ENCODE peak calls at places on chromosomes 11 and 22, in four cellular contexts. One of them, this sample, is unnamed.

GRCh38 chr22:48431014-48431413 is 1396.7 kb downstream of the BRD1 start:
- DNase-seq in right cardiac atrium: no peak
- DNase-seq in brain microvascular endothelial cell: no peak
- DNase-seq in A549: no peak
- DNase-seq in this sample: no peak

GRCh38 chr22:49202226-49202625 is 625.4 kb downstream of the BRD1 start:
- DNase-seq in right cardiac atrium: no peak
- DNase-seq in brain microvascular endothelial cell: no peak
- DNase-seq in A549: no peak
- DNase-seq in this sample: no peak

GRCh38 chr22:22755778-22756100 is 111.3 kb downstream of the GGTLC2 start:
- DNase-seq in right cardiac atrium: no peak
- DNase-seq in brain microvascular endothelial cell: no peak
- DNase-seq in A549: no peak
- DNase-seq in this sample: no peak

GRCh38 chr11:576791-577610 is 731 bp downstream of the PHRF1 start:
- DNase-seq in right cardiac atrium: no peak
- DNase-seq in brain microvascular endothelial cell: no peak
- DNase-seq in A549: no peak
- DNase-seq in this sample: no peak

GRCh38 chr11:69301491-69302401 is 7.8 kb downstream of the MYEOV start:
- DNase-seq in right cardiac atrium: peak
- DNase-seq in brain microvascular endothelial cell: peak
- DNase-seq in A549: peak
- DNase-seq in this sample: no peak

GRCh38 chr11:87144266-87144665 is 106.5 kb downstream of the TMEM135 start:
- DNase-seq in right cardiac atrium: no peak
- DNase-seq in brain microvascular endothelial cell: no peak
- DNase-seq in A549: no peak
- DNase-seq in this sample: no peak

GRCh38 chr11:113567867-113568266 is 92.7 kb upstream of the DRD2 start:
- DNase-seq in right cardiac atrium: no peak
- DNase-seq in brain microvascular endothelial cell: no peak
- DNase-seq in A549: no peak
- DNase-seq in this sample: no peak

GRCh38 chr11:92977401-92977800 is 8.0 kb downstream of the MTNR1B start:
- DNase-seq in right cardiac atrium: no peak
- DNase-seq in brain microvascular endothelial cell: no peak
- DNase-seq in A549: no peak
- DNase-seq in this sample: no peak

GRCh38 chr11:79227308-79227707 is 213.5 kb downstream of the TENM4 start:
- DNase-seq in right cardiac atrium: no peak
- DNase-seq in brain microvascular endothelial cell: no peak
- DNase-seq in A549: no peak
- DNase-seq in this sample: no peak

GRCh38 chr22:46477967-46478635 is 59.3 kb downstream of the CELSR1 start:
- DNase-seq in right cardiac atrium: no peak
- DNase-seq in brain microvascular endothelial cell: no peak
- DNase-seq in A549: no peak
- DNase-seq in this sample: no peak

GRCh38 chr11:3609416-3610265 is 32.2 kb downstream of the ART5 start:
- DNase-seq in right cardiac atrium: no peak
- DNase-seq in brain microvascular endothelial cell: peak
- DNase-seq in A549: peak
- DNase-seq in this sample: no peak

GRCh38 chr11:74427377-74427776 is 29.1 kb upstream of the PGM2L1 start:
- DNase-seq in right cardiac atrium: no peak
- DNase-seq in brain microvascular endothelial cell: peak
- DNase-seq in A549: no peak
- DNase-seq in this sample: no peak

GRCh38 chr11:32794439-32794838 is at the start of gene CCDC73:
- DNase-seq in right cardiac atrium: no peak
- DNase-seq in brain microvascular endothelial cell: no peak
- DNase-seq in A549: no peak
- DNase-seq in this sample: no peak

GRCh38 chr11:125274309-125274708 is 109.8 kb downstream of the PKNOX2 start:
- DNase-seq in right cardiac atrium: no peak
- DNase-seq in brain microvascular endothelial cell: no peak
- DNase-seq in A549: no peak
- DNase-seq in this sample: no peak

GRCh38 chr11:64661146-64661545 is 61.9 kb downstream of the NRXN2 start:
- DNase-seq in right cardiac atrium: peak
- DNase-seq in brain microvascular endothelial cell: peak
- DNase-seq in A549: no peak
- DNase-seq in this sample: no peak

GRCh38 chr22:44930016-44930710 is 79.6 kb downstream of the PHF21B start:
- DNase-seq in right cardiac atrium: no peak
- DNase-seq in brain microvascular endothelial cell: no peak
- DNase-seq in A549: no peak
- DNase-seq in this sample: no peak

GRCh38 chr11:129846508-129847335 is 31.1 kb downstream of the TMEM45B start:
- DNase-seq in right cardiac atrium: no peak
- DNase-seq in brain microvascular endothelial cell: peak
- DNase-seq in A549: no peak
- DNase-seq in this sample: peak

GRCh38 chr11:3086114-3086513 is 28.9 kb upstream of the CARS1 start:
- DNase-seq in right cardiac atrium: no peak
- DNase-seq in brain microvascular endothelial cell: no peak
- DNase-seq in A549: no peak
- DNase-seq in this sample: no peak

GRCh38 chr11:88489030-88489429 is 151.5 kb upstream of the CTSC start:
- DNase-seq in right cardiac atrium: no peak
- DNase-seq in brain microvascular endothelial cell: no peak
- DNase-seq in A549: no peak
- DNase-seq in this sample: no peak

GRCh38 chr11:18527512-18527911 is 770 bp upstream of the TSG101 start:
- DNase-seq in right cardiac atrium: no peak
- DNase-seq in brain microvascular endothelial cell: peak
- DNase-seq in A549: peak
- DNase-seq in this sample: peak

GRCh38 chr11:227824-228223 is 8.3 kb downstream of the SIRT3 start:
- DNase-seq in right cardiac atrium: no peak
- DNase-seq in brain microvascular endothelial cell: no peak
- DNase-seq in A549: no peak
- DNase-seq in this sample: no peak

GRCh38 chr11:11789735-11790369 is 51.9 kb upstream of the USP47 start:
- DNase-seq in right cardiac atrium: no peak
- DNase-seq in brain microvascular endothelial cell: peak
- DNase-seq in A549: peak
- DNase-seq in this sample: no peak

GRCh38 chr11:45833761-45834160 is 13.5 kb upstream of the CRY2 start:
- DNase-seq in right cardiac atrium: no peak
- DNase-seq in brain microvascular endothelial cell: no peak
- DNase-seq in A549: no peak
- DNase-seq in this sample: no peak
- H3K27ac ChIP-seq in right cardiac atrium: no peak
- H3K27ac ChIP-seq in brain microvascular endothelial cell: no peak
- H3K27ac ChIP-seq in A549: no peak
- H3K27ac ChIP-seq in this sample: no peak

GRCh38 chr11:15842345-15842744 is 514.0 kb downstream of the SOX6 start:
- DNase-seq in right cardiac atrium: no peak
- DNase-seq in brain microvascular endothelial cell: no peak
- DNase-seq in A549: no peak
- DNase-seq in this sample: no peak
- H3K27ac ChIP-seq in right cardiac atrium: no peak
- H3K27ac ChIP-seq in brain microvascular endothelial cell: no peak
- H3K27ac ChIP-seq in A549: no peak
- H3K27ac ChIP-seq in this sample: no peak

GRCh38 chr11:6681949-6682348 is 1.2 kb downstream of the MRPL17 start:
- DNase-seq in right cardiac atrium: no peak
- DNase-seq in brain microvascular endothelial cell: peak
- DNase-seq in A549: no peak
- DNase-seq in this sample: no peak
- H3K27ac ChIP-seq in right cardiac atrium: no peak
- H3K27ac ChIP-seq in brain microvascular endothelial cell: no peak
- H3K27ac ChIP-seq in A549: peak
- H3K27ac ChIP-seq in this sample: no peak

DNA sequence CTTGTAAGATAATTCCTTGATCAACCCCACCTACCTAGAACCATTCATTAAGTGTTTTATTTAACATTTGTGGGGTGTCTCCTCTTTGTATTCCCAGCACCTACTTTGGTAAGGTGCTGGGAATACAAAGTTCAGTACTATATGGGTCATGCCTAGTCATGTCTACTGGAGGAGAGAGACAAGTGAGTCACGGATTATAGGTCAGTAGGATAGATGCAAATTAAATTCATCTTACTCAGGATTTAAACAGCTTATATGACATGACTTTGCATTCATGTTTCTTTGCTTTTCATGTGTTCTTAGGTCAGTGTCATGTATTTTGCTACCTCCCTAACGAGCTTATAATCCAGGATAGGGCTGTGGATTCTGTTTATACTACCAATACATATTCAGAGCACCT is 3.4 kb upstream of the FADS1 start:
- DNase-seq in right cardiac atrium: no peak
- DNase-seq in brain microvascular endothelial cell: peak
- DNase-seq in A549: peak
- DNase-seq in this sample: peak
- H3K27ac ChIP-seq in right cardiac atrium: no peak
- H3K27ac ChIP-seq in brain microvascular endothelial cell: no peak
- H3K27ac ChIP-seq in A549: peak
- H3K27ac ChIP-seq in this sample: peak

GRCh38 chr11:120339394-120339890 is 3.2 kb downstream of the ARHGEF12 start:
- DNase-seq in right cardiac atrium: no peak
- DNase-seq in brain microvascular endothelial cell: no peak
- DNase-seq in A549: no peak
- DNase-seq in this sample: no peak

GRCh38 chr11:120342678-120343077 is 6.5 kb downstream of the ARHGEF12 start:
- DNase-seq in right cardiac atrium: no peak
- DNase-seq in brain microvascular endothelial cell: no peak
- DNase-seq in A549: no peak
- DNase-seq in this sample: no peak

GRCh38 chr11:120337896-120338840 is 2.0 kb downstream of the ARHGEF12 start:
- DNase-seq in right cardiac atrium: no peak
- DNase-seq in brain microvascular endothelial cell: no peak
- DNase-seq in A549: no peak
- DNase-seq in this sample: no peak

GRCh38 chr11:120342226-120342625 is 6.0 kb downstream of the ARHGEF12 start:
- DNase-seq in right cardiac atrium: no peak
- DNase-seq in brain microvascular endothelial cell: no peak
- DNase-seq in A549: no peak
- DNase-seq in this sample: no peak

GRCh38 chr11:120340529-120340928 is 4.3 kb downstream of the ARHGEF12 start:
- DNase-seq in right cardiac atrium: no peak
- DNase-seq in brain microvascular endothelial cell: no peak
- DNase-seq in A549: no peak
- DNase-seq in this sample: no peak
- H3K27ac ChIP-seq in right cardiac atrium: no peak
- H3K27ac ChIP-seq in brain microvascular endothelial cell: no peak
- H3K27ac ChIP-seq in A549: no peak
- H3K27ac ChIP-seq in this sample: peak

GRCh38 chr22:36406721-36407120 is 19.0 kb upstream of the MYH9 start:
- DNase-seq in right cardiac atrium: no peak
- DNase-seq in brain microvascular endothelial cell: no peak
- DNase-seq in A549: no peak
- DNase-seq in this sample: no peak
- H3K27ac ChIP-seq in right cardiac atrium: no peak
- H3K27ac ChIP-seq in brain microvascular endothelial cell: no peak
- H3K27ac ChIP-seq in A549: peak
- H3K27ac ChIP-seq in this sample: no peak

DNA sequence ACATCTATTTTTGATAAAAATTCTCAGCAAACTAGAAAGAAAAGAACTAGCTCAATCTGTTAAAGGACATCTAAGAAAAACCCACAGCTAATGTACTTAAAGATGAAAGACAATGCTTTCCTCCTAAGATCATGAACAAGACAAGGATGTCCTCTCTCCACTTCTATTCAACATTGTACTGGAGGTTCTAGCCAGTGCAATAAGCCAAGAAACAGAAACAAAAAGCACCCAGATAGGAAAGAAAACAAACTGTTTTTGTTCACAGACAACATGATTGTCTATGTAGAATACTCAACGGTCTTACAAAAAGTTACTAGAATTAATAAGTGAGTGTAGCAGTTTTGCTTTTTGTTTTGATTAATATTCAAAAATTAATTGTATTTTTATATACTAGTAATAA is 7.8 kb downstream of the CD3D start:
- DNase-seq in right cardiac atrium: no peak
- DNase-seq in brain microvascular endothelial cell: no peak
- DNase-seq in A549: no peak
- DNase-seq in this sample: no peak
- H3K27ac ChIP-seq in right cardiac atrium: no peak
- H3K27ac ChIP-seq in brain microvascular endothelial cell: no peak
- H3K27ac ChIP-seq in A549: no peak
- H3K27ac ChIP-seq in this sample: no peak

GRCh38 chr11:131537729-131538128 is 167.3 kb downstream of the NTM start:
- DNase-seq in right cardiac atrium: no peak
- DNase-seq in brain microvascular endothelial cell: no peak
- DNase-seq in A549: no peak
- DNase-seq in this sample: no peak

GRCh38 chr11:131538322-131538721 is 167.9 kb downstream of the NTM start:
- DNase-seq in right cardiac atrium: no peak
- DNase-seq in brain microvascular endothelial cell: no peak
- DNase-seq in A549: no peak
- DNase-seq in this sample: no peak

GRCh38 chr11:131534611-131535010 is 164.2 kb downstream of the NTM start:
- DNase-seq in right cardiac atrium: no peak
- DNase-seq in brain microvascular endothelial cell: no peak
- DNase-seq in A549: no peak
- DNase-seq in this sample: no peak

GRCh38 chr11:131536159-131536558 is 165.7 kb downstream of the NTM start:
- DNase-seq in right cardiac atrium: no peak
- DNase-seq in brain microvascular endothelial cell: no peak
- DNase-seq in A549: no peak
- DNase-seq in this sample: no peak

DNA sequence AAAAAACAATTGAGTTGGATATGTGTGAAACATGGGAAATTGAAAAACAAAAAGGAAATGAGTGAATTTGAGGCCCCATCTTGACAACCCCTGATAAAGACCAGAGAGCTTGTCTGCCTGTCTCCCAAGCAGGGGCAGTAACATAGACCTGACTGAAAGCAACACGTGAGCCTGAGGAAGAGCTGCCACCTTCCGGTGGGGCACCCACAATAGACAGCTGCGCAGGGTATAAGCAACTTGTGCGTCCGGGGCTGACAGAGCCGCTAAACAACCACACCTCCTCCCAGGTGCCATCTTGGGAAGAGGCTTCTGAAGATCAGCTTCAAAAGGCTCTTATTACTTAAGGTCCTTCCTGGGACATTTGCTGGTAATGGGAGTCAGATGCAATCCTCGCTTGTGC is 166.8 kb downstream of the NTM start:
- DNase-seq in right cardiac atrium: no peak
- DNase-seq in brain microvascular endothelial cell: no peak
- DNase-seq in A549: no peak
- DNase-seq in this sample: no peak
- H3K27ac ChIP-seq in right cardiac atrium: no peak
- H3K27ac ChIP-seq in brain microvascular endothelial cell: no peak
- H3K27ac ChIP-seq in A549: no peak
- H3K27ac ChIP-seq in this sample: no peak

This sample was measured in epithelial cell of prostate.